ENCODE peak calls at places on chromosomes 13 and 19, in eight cellular contexts. Z, A, F, G, Y, Q, J and B are unnamed samples.

GRCh38 chr13:35140831-35141230 is 198.8 kb downstream of the NBEA start:
- DNase-seq in G (no peak), Q (no peak), Z (peak), A (no peak), F (no peak), J (no peak), Y (no peak), B (no peak)

GRCh38 chr19:18156841-18157464 is 4.0 kb downstream of the PIK3R2 start:
- DNase-seq in Z (peak), F (peak), Q (no peak), Y (peak), J (no peak), G (peak), A (peak), B (no peak)

GRCh38 chr19:17865364-17866311 is 5.9 kb downstream of the RPL18A start:
- DNase-seq in J (peak), Q (no peak), Y (no peak), A (no peak), Z (no peak), G (no peak), F (no peak), B (no peak)

GRCh38 chr19:42325896-42326771 is 699 bp downstream of the MEGF8 start:
- DNase-seq in Q (peak), A (no peak), F (peak), G (no peak), Y (no peak), Z (no peak), J (peak), B (peak)

GRCh38 chr13:43303040-43303729 is 279.8 kb downstream of the DNAJC15 start:
- DNase-seq in F (peak), Y (peak), J (peak), Q (no peak), G (no peak), Z (peak), A (peak), B (peak)

GRCh38 chr19:50003810-50004419 is 21.3 kb downstream of the VRK3 start:
- DNase-seq in Y (no peak), Z (peak), G (peak), F (peak), A (peak), J (peak), Q (no peak), B (peak)

GRCh38 chr19:42155796-42156195 is 23.6 kb upstream of the POU2F2 start:
- DNase-seq in Z (no peak), J (no peak), Q (no peak), A (no peak), Y (no peak), G (no peak), F (no peak), B (no peak)

GRCh38 chr19:18069383-18069782 is 17.4 kb downstream of the IL12RB1 start:
- DNase-seq in A (no peak), Q (no peak), G (no peak), J (no peak), F (no peak), Z (no peak), Y (no peak), B (no peak)

GRCh38 chr13:113978741-113979481 is 5.0 kb upstream of the C13orf46 start:
- DNase-seq in Z (peak), Y (peak), J (no peak), F (peak), G (peak), Q (no peak), A (no peak), B (no peak)

GRCh38 chr13:29523199-29523931 is 72.1 kb downstream of the SLC7A1 start:
- DNase-seq in Q (no peak), Y (no peak), J (no peak), A (no peak), F (peak), G (no peak), Z (peak), B (no peak)

GRCh38 chr19:49061445-49061844 is 3.2 kb downstream of the NTF4 start:
- DNase-seq in Y (no peak), G (no peak), Z (no peak), Q (no peak), J (no peak), A (no peak), F (no peak), B (peak)

GRCh38 chr19:45305421-45305820 is 17.3 kb downstream of the CKM start:
- DNase-seq in Z (peak), Y (no peak), F (no peak), J (no peak), Q (no peak), G (no peak), A (peak), B (no peak)

GRCh38 chr13:99374994-99375805 is 68.0 kb upstream of the GPR183 start:
- DNase-seq in J (peak), F (no peak), Q (peak), G (no peak), A (no peak), Y (no peak), Z (no peak), B (peak)

GRCh38 chr13:110290811-110291210 is 16.1 kb downstream of the COL4A1 start:
- DNase-seq in Q (no peak), A (no peak), G (no peak), J (no peak), F (no peak), Y (no peak), Z (no peak), B (no peak)

GRCh38 chr19:3586707-3587346 is 1.5 kb downstream of the GIPC3 start:
- DNase-seq in Z (no peak), A (no peak), F (no peak), G (no peak), Y (no peak), J (no peak), Q (no peak), B (no peak)

GRCh38 chr13:101416181-101417042 is at the start of gene NALCN:
- DNase-seq in G (no peak), Z (peak), A (peak), Y (peak), J (no peak), F (peak), Q (no peak), B (no peak)

GRCh38 chr19:23415561-23416191 is 20.4 kb upstream of the ZNF91 start:
- DNase-seq in F (peak), Q (no peak), Z (no peak), A (no peak), Y (peak), J (no peak), G (no peak), B (no peak)

GRCh38 chr19:40549007-40549708 is 27.5 kb upstream of the SHKBP1 start:
- DNase-seq in Q (peak), F (peak), A (peak), Y (peak), Z (peak), J (peak), G (peak), B (peak)
- TF ChIP-seq CTCF in Q (no peak), F (peak), A (peak), Y (peak), Z (peak), J (peak), G (peak), B (peak)

GRCh38 chr19:4620675-4621074 is 18.6 kb upstream of the TNFAIP8L1 start:
- DNase-seq in Z (no peak), A (no peak), Q (no peak), G (no peak), J (no peak), Y (peak), F (no peak), B (no peak)

GRCh38 chr19:4622695-4623421 is 16.5 kb upstream of the TNFAIP8L1 start:
- DNase-seq in Q (no peak), Y (peak), Z (peak), J (no peak), F (no peak), A (no peak), G (no peak), B (no peak)

GRCh38 chr19:4619668-4620294 is 19.5 kb upstream of the TNFAIP8L1 start:
- DNase-seq in Z (no peak), A (no peak), J (no peak), Q (no peak), Y (no peak), G (no peak), F (no peak), B (no peak)

GRCh38 chr19:4624301-4624700 is 15.0 kb upstream of the TNFAIP8L1 start:
- DNase-seq in Y (no peak), Z (no peak), A (no peak), G (no peak), Q (no peak), J (no peak), F (no peak), B (no peak)

DNA sequence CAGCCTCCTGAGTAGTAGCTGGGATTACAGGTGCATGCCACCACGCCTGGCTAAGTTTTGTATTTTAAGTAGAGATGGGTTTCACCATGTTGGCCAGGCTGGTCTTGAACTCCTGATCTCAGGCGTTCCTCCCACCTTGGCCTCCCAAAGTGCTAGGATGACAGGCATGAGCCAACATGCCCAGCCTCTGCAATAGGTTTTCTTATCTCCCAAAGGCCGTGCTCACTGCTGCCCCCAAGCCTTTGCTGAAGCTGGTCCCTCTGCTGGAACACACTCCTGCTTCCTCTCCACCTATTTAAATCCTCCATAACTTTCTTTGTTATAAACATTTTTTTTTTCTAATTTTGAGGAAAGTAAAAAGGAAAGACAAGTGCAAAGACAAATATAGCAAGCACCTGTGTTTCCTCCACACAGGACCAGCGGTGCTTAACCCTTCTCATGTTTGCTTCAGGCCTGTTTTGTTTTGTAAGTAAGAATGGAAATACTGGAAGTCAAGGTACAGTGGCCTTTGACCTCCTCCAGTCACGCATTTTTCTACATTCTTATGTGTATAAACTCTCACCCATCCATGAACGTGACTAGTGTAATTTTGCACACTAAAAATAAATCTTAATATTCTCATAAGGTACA is 14.5 kb upstream of the TNFAIP8L1 start:
- DNase-seq in Y (peak), J (peak), A (no peak), Z (peak), G (no peak), F (no peak), Q (no peak), B (no peak)
- TF ChIP-seq CTCF in Y (peak), J (peak), A (peak), Z (peak), G (no peak), F (peak), Q (no peak), B (peak)

GRCh38 chr19:13007292-13008045 is 12.2 kb downstream of the NFIX start:
- DNase-seq in F (peak), Y (no peak), A (no peak), G (peak), Q (no peak), J (no peak), Z (peak), B (no peak)
- TF ChIP-seq CTCF in F (no peak), Y (no peak), A (no peak), G (no peak), Q (no peak), J (no peak), Z (peak), B (no peak)

DNA sequence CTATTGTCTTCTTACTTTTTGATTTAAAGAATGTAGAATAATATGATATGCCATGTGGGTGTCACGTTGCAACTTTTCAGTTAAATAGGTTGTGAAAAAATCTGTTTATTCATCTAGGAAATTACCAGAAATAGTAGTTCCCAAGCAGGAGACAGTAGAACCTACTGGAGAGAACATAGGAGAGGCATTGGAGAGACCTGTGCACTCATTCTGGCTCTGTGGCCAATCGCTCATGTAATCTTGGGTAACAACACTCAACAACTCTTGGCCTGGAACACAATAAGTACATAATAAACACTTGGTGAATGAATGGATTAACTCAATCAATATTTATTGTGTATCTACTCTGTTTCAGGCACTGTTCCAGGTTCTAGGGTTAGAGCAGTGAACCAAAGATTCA is 35.3 kb downstream of the EDNRB start:
- DNase-seq in F (no peak), Z (no peak), Y (no peak), Q (no peak), A (no peak), J (no peak), G (no peak), B (no peak)
- TF ChIP-seq CTCF in F (no peak), Z (no peak), Y (no peak), Q (no peak), A (no peak), J (no peak), G (no peak), B (no peak)

GRCh38 chr13:106535552-106536243 is at the start of gene EFNB2:
- DNase-seq in J (peak), F (peak), G (peak), Q (peak), A (peak), Z (peak), Y (peak), B (peak)
- TF ChIP-seq CTCF in J (no peak), F (no peak), G (peak), Q (no peak), A (no peak), Z (no peak), Y (no peak), B (peak)

GRCh38 chr19:9847087-9847671 is 12.1 kb downstream of the PIN1 start:
- DNase-seq in J (peak), G (peak), Q (no peak), Z (peak), A (peak), F (peak), Y (peak), B (no peak)
- TF ChIP-seq CTCF in J (peak), G (peak), Q (no peak), Z (peak), A (peak), F (peak), Y (peak), B (peak)

GRCh38 chr13:63455938-63456337 is 2040.3 kb upstream of the PCDH20 start:
- DNase-seq in F (no peak), A (no peak), Y (no peak), G (no peak), Z (no peak), J (no peak), Q (no peak), B (no peak)
- TF ChIP-seq CTCF in F (no peak), A (no peak), Y (peak), G (no peak), Z (no peak), J (no peak), Q (no peak), B (no peak)

DNA sequence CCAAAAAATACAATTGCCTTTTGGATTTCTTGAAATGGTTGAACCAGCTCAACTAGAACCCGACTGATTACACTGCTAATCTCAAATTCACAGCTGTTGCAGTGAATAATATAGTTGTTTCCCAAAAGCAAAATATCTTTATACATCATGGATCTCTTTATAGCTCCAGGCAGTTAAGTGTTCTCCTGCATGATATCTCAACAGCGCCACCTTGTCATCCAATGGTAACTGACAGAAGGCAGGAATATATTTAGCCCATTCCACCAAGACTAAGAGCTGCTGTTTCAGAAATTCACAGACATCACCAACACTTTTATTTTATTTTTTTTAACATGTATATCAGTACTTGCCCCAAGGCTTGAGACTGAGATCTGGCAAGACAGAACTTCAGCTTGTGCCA is 1141.0 kb upstream of the PRR20A start:
- DNase-seq in F (no peak), G (no peak), Y (peak), A (no peak), Q (no peak), J (peak), Z (no peak), B (no peak)
- TF ChIP-seq CTCF in F (no peak), G (no peak), Y (peak), A (no peak), Q (no peak), J (peak), Z (no peak), B (no peak)

DNA sequence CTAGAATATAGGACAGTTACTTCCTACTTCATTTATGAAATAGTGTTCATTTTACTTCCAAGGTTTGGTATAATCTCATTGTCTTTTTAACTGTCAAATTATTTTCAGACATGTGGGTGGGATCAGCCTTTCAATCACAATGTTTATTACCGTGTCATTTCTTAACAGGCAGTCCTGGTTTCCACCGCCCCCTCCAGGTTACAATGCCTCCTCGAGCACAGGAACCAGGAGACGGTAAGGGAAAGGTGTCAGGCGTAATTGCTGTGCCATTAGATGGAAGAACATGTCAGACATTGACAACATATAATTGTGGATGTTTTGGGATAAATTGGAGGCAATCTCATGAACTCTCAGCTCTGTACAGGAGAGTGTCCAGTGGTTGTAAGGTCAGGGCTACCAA is 36.5 kb downstream of the SCEL start:
- DNase-seq in G (no peak), J (no peak), Z (no peak), Y (no peak), A (no peak), F (no peak), Q (no peak), B (no peak)
- TF ChIP-seq CTCF in G (no peak), J (no peak), Z (no peak), Y (no peak), A (no peak), F (no peak), Q (no peak), B (no peak)

GRCh38 chr13:45490068-45490467 is 25.3 kb downstream of the COG3 start:
- DNase-seq in G (no peak), Q (no peak), Z (no peak), Y (no peak), A (no peak), J (peak), F (no peak), B (no peak)
- TF ChIP-seq CTCF in G (no peak), Q (no peak), Z (no peak), Y (peak), A (no peak), J (peak), F (peak), B (peak)